ENCODE peak calls at places on chromosomes 16 and 17, in six cellular contexts. One of them, this sample, is unnamed. For H3K9me3 and H3K4me1, the result is how much of the 10 kb centered on the place peaks cover.

GRCh38 chr17:58082870-58083490 is at the start of gene DYNLL2:
- DNase-seq in Peyer's patch: peak
- DNase-seq in tibial nerve: peak
- DNase-seq in right lobe of liver: peak
- DNase-seq in CD8-positive, alpha-beta memory T cell: peak
- DNase-seq in cardiac muscle cell: peak
- DNase-seq in this sample: peak

GRCh38 chr16:11792404-11793260 is 4.4 kb downstream of the ZC3H7A start:
- DNase-seq in Peyer's patch: no peak
- DNase-seq in tibial nerve: no peak
- DNase-seq in right lobe of liver: no peak
- DNase-seq in CD8-positive, alpha-beta memory T cell: no peak
- DNase-seq in cardiac muscle cell: peak
- DNase-seq in this sample: no peak

GRCh38 chr16:8655184-8655717 is 19.2 kb upstream of the ABAT start:
- DNase-seq in Peyer's patch: no peak
- DNase-seq in tibial nerve: no peak
- DNase-seq in right lobe of liver: no peak
- DNase-seq in CD8-positive, alpha-beta memory T cell: no peak
- DNase-seq in cardiac muscle cell: peak
- DNase-seq in this sample: no peak

GRCh38 chr17:82296511-82297279 is 20.7 kb downstream of the CD7 start:
- DNase-seq in Peyer's patch: no peak
- DNase-seq in tibial nerve: no peak
- DNase-seq in right lobe of liver: no peak
- DNase-seq in CD8-positive, alpha-beta memory T cell: no peak
- DNase-seq in cardiac muscle cell: no peak
- DNase-seq in this sample: no peak

GRCh38 chr16:27315333-27316037 is 1.7 kb downstream of the IL4R start:
- DNase-seq in Peyer's patch: peak
- DNase-seq in tibial nerve: no peak
- DNase-seq in right lobe of liver: peak
- DNase-seq in CD8-positive, alpha-beta memory T cell: peak
- DNase-seq in cardiac muscle cell: peak
- DNase-seq in this sample: peak

GRCh38 chr17:49403514-49404289 is 11.0 kb downstream of the PHB1 start:
- DNase-seq in Peyer's patch: peak
- DNase-seq in tibial nerve: no peak
- DNase-seq in right lobe of liver: no peak
- DNase-seq in CD8-positive, alpha-beta memory T cell: no peak
- DNase-seq in cardiac muscle cell: no peak
- DNase-seq in this sample: peak

GRCh38 chr16:87819983-87820382 is 49.3 kb downstream of the SLC7A5 start:
- DNase-seq in Peyer's patch: no peak
- DNase-seq in tibial nerve: no peak
- DNase-seq in right lobe of liver: peak
- DNase-seq in CD8-positive, alpha-beta memory T cell: no peak
- DNase-seq in cardiac muscle cell: no peak
- DNase-seq in this sample: peak

GRCh38 chr17:45368661-45369060 is 51.8 kb upstream of the MAP3K14 start:
- DNase-seq in Peyer's patch: no peak
- DNase-seq in tibial nerve: no peak
- DNase-seq in right lobe of liver: no peak
- DNase-seq in CD8-positive, alpha-beta memory T cell: no peak
- DNase-seq in cardiac muscle cell: no peak
- DNase-seq in this sample: no peak

GRCh38 chr17:66215529-66215911 is 13.7 kb downstream of the APOH start:
- DNase-seq in Peyer's patch: no peak
- DNase-seq in tibial nerve: no peak
- DNase-seq in right lobe of liver: no peak
- DNase-seq in CD8-positive, alpha-beta memory T cell: no peak
- DNase-seq in cardiac muscle cell: no peak
- DNase-seq in this sample: no peak

GRCh38 chr17:65576939-65577338 is 15.5 kb upstream of the AXIN2 start:
- DNase-seq in Peyer's patch: no peak
- DNase-seq in tibial nerve: no peak
- DNase-seq in right lobe of liver: no peak
- DNase-seq in CD8-positive, alpha-beta memory T cell: no peak
- DNase-seq in cardiac muscle cell: no peak
- DNase-seq in this sample: no peak

GRCh38 chr16:83954577-83955016 is 1.6 kb downstream of the OSGIN1 start:
- DNase-seq in Peyer's patch: no peak
- DNase-seq in tibial nerve: peak
- DNase-seq in right lobe of liver: peak
- DNase-seq in CD8-positive, alpha-beta memory T cell: no peak
- DNase-seq in cardiac muscle cell: no peak
- DNase-seq in this sample: no peak

GRCh38 chr17:79203016-79203415 is 128.4 kb downstream of the ENGASE start:
- DNase-seq in Peyer's patch: no peak
- DNase-seq in tibial nerve: no peak
- DNase-seq in right lobe of liver: no peak
- DNase-seq in CD8-positive, alpha-beta memory T cell: no peak
- DNase-seq in cardiac muscle cell: no peak
- DNase-seq in this sample: no peak

GRCh38 chr16:70687671-70688265 is 1.9 kb upstream of the MTSS2 start:
- DNase-seq in Peyer's patch: no peak
- DNase-seq in tibial nerve: no peak
- DNase-seq in right lobe of liver: no peak
- DNase-seq in CD8-positive, alpha-beta memory T cell: no peak
- DNase-seq in cardiac muscle cell: no peak
- DNase-seq in this sample: no peak

GRCh38 chr17:73351764-73352163 is 40.0 kb upstream of the CDC42EP4 start:
- DNase-seq in Peyer's patch: no peak
- DNase-seq in tibial nerve: no peak
- DNase-seq in right lobe of liver: no peak
- DNase-seq in CD8-positive, alpha-beta memory T cell: no peak
- DNase-seq in cardiac muscle cell: no peak
- DNase-seq in this sample: no peak

GRCh38 chr17:62666801-62667591 is 39.5 kb downstream of the MRC2 start:
- DNase-seq in Peyer's patch: no peak
- DNase-seq in tibial nerve: no peak
- DNase-seq in right lobe of liver: no peak
- DNase-seq in CD8-positive, alpha-beta memory T cell: no peak
- DNase-seq in cardiac muscle cell: no peak
- DNase-seq in this sample: peak

GRCh38 chr17:59825533-59826316 is 67.0 kb downstream of the TUBD1 start:
- DNase-seq in Peyer's patch: no peak
- DNase-seq in tibial nerve: no peak
- DNase-seq in right lobe of liver: no peak
- DNase-seq in CD8-positive, alpha-beta memory T cell: no peak
- DNase-seq in cardiac muscle cell: no peak
- DNase-seq in this sample: no peak

GRCh38 chr17:61408151-61409041 is 8.8 kb downstream of the TBX2 start:
- DNase-seq in Peyer's patch: no peak
- DNase-seq in tibial nerve: peak
- DNase-seq in right lobe of liver: peak
- DNase-seq in CD8-positive, alpha-beta memory T cell: peak
- DNase-seq in cardiac muscle cell: no peak
- DNase-seq in this sample: peak

GRCh38 chr16:57030346-57030902 is 41.1 kb downstream of the NLRC5 start:
- DNase-seq in Peyer's patch: no peak
- DNase-seq in tibial nerve: no peak
- DNase-seq in right lobe of liver: no peak
- DNase-seq in CD8-positive, alpha-beta memory T cell: no peak
- DNase-seq in cardiac muscle cell: no peak
- DNase-seq in this sample: no peak

GRCh38 chr16:47043200-47043599 is 69.7 kb upstream of the DNAJA2 start:
- DNase-seq in Peyer's patch: no peak
- DNase-seq in tibial nerve: no peak
- DNase-seq in right lobe of liver: no peak
- DNase-seq in CD8-positive, alpha-beta memory T cell: no peak
- DNase-seq in cardiac muscle cell: no peak
- DNase-seq in this sample: no peak

GRCh38 chr16:84741351-84741791 is 41.6 kb downstream of the USP10 start:
- DNase-seq in Peyer's patch: no peak
- DNase-seq in tibial nerve: no peak
- DNase-seq in right lobe of liver: no peak
- DNase-seq in CD8-positive, alpha-beta memory T cell: no peak
- DNase-seq in cardiac muscle cell: no peak
- DNase-seq in this sample: no peak

GRCh38 chr17:62093188-62094155 is 28.4 kb upstream of the MED13 start:
- DNase-seq in Peyer's patch: no peak
- DNase-seq in tibial nerve: no peak
- DNase-seq in right lobe of liver: peak
- DNase-seq in CD8-positive, alpha-beta memory T cell: no peak
- DNase-seq in cardiac muscle cell: no peak
- DNase-seq in this sample: peak

GRCh38 chr17:38613981-38614779 is 8.4 kb upstream of the SRCIN1 start:
- DNase-seq in Peyer's patch: no peak
- DNase-seq in tibial nerve: no peak
- DNase-seq in right lobe of liver: peak
- DNase-seq in CD8-positive, alpha-beta memory T cell: no peak
- DNase-seq in cardiac muscle cell: no peak
- DNase-seq in this sample: no peak

GRCh38 chr16:19136549-19137196 is 22.9 kb downstream of the ITPRIPL2 start:
- DNase-seq in Peyer's patch: no peak
- DNase-seq in tibial nerve: no peak
- DNase-seq in right lobe of liver: no peak
- DNase-seq in CD8-positive, alpha-beta memory T cell: no peak
- DNase-seq in cardiac muscle cell: no peak
- DNase-seq in this sample: no peak

DNA sequence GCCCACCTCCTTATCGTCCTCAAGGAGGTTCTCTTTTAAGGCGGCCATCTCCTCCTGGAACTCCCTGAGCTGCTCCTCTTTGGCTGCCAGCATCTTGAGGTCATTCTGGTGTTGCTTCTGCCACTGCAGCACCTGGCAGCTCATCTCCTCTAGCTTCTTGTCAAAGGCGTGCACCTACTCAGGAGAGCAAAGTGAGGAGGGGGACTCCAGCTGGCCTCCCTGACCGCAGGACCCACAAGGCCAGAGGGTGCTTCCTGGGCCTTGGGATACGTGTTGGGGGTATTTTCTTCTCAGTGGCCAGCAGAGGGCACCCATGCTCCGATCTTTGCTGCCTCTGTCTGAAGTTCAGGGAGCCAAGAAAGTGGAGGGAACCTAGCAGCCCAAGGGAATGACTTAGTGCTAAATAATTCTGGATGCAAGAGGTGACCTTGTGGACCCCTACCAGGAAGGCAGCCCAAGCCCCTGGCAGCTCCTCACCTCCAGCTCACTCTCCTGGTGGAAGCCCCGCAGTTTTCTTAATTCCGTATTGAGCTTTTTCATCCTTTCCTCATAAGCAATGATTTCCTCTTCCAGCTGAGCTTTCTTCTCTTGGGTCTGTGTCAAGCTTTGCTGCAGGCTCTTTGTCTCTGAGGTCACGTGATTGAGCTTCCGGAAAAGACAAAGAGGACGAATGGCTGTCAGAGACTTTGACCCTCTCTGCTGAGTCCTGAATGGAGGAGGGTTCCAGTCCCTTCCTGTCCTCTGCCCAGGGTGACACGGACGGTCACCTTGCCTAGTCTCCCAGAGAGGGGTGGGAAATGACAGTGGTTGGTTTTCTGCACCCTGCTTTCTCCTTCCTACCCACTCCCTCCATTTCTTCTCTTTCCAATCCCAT is 31.4 kb downstream of the DHX38 start:
- DNase-seq in Peyer's patch: peak
- DNase-seq in tibial nerve: no peak
- DNase-seq in right lobe of liver: peak
- DNase-seq in CD8-positive, alpha-beta memory T cell: peak
- DNase-seq in cardiac muscle cell: peak
- DNase-seq in this sample: no peak
- H3K27ac ChIP-seq in Peyer's patch: peak
- H3K27ac ChIP-seq in tibial nerve: peak
- H3K27ac ChIP-seq in right lobe of liver: no peak
- H3K27ac ChIP-seq in CD8-positive, alpha-beta memory T cell: no peak
- H3K27ac ChIP-seq in cardiac muscle cell: no peak
- H3K27ac ChIP-seq in this sample: no peak

DNA sequence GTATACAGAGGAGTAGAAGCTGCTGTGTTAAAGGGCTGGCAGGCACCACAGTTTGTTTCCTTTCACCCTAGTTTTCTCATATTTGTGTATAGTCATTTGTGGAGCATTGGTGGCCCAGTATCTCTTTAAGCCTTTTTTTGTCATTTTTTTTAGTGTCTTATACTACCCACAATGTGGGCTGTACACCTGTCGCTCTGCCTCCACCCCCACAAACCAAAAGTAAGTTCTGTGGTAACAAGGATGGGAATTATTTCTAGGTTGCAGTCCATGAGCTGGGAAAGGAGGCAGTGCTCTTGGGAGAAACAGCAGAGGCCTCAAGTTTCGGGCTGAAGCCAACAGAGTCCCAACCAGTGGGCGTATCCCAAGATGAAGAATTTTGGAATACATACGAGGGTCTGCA is 6.2 kb downstream of the ZNF75A start:
- DNase-seq in Peyer's patch: no peak
- DNase-seq in tibial nerve: no peak
- DNase-seq in right lobe of liver: no peak
- DNase-seq in CD8-positive, alpha-beta memory T cell: no peak
- DNase-seq in cardiac muscle cell: no peak
- DNase-seq in this sample: no peak
- H3K9me3 ChIP-seq in Peyer's patch: under half
- H3K9me3 ChIP-seq in tibial nerve: half or more
- H3K9me3 ChIP-seq in right lobe of liver: under half
- H3K9me3 ChIP-seq in CD8-positive, alpha-beta memory T cell: half or more
- H3K9me3 ChIP-seq in cardiac muscle cell: under half
- H3K9me3 ChIP-seq in this sample: under half

DNA sequence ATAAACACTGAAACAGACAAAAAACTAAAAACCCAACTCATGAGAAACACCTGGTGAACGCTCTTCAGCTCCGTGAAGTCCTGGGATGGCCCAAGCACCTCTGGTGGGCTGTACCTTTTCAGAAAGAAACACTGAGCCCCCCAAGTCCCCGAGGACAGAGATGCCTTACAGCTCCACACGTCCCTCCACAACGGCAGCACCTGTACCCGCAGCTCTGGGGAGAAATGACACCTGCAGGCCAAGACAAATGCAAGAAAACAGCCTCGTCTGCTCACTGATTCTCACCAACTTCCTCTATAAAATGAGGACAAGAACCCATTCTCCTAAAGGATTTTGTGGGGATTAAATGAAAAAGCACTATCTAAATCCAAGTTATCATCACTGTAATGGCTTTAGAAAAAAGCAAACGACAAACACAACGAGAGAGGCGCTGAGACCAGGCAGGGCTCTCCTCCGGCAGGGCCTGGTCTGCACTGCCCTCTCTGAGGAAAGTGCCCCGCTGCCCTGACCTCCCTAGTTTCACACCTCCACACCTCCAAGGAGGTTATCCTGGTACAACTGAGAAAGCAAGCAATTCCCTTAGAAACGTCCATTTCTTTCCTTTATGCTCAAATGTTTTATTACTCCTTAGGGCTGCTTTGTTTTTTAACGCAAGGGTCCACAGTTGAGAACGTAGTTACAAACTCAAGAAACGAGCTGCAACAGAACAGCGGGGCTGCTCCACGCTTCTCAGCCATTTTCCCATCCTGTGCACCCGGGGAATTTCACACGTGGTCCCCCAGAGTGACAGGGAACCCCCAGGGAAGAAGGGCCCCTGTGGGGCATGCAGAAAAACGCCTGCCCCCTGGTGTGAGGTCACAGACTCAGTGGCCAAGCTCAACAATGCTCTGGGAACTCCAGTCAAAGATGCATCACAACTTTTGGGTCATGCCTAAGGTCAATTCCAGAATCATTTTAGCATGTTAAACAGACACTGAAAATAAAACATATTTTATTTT is 115.0 kb downstream of the ZNF778 start:
- DNase-seq in Peyer's patch: no peak
- DNase-seq in tibial nerve: no peak
- DNase-seq in right lobe of liver: no peak
- DNase-seq in CD8-positive, alpha-beta memory T cell: peak
- DNase-seq in cardiac muscle cell: no peak
- DNase-seq in this sample: peak
- H3K4me1 ChIP-seq in Peyer's patch: under half
- H3K4me1 ChIP-seq in tibial nerve: under half
- H3K4me1 ChIP-seq in right lobe of liver: under half
- H3K4me1 ChIP-seq in CD8-positive, alpha-beta memory T cell: half or more
- H3K4me1 ChIP-seq in cardiac muscle cell: under half
- H3K4me1 ChIP-seq in this sample: under half

GRCh38 chr16:17930280-17930679 is 406.3 kb downstream of the NPIPA8 start:
- DNase-seq in Peyer's patch: no peak
- DNase-seq in tibial nerve: no peak
- DNase-seq in right lobe of liver: no peak
- DNase-seq in CD8-positive, alpha-beta memory T cell: no peak
- DNase-seq in cardiac muscle cell: no peak
- DNase-seq in this sample: no peak
- H3K27ac ChIP-seq in Peyer's patch: no peak
- H3K27ac ChIP-seq in tibial nerve: no peak
- H3K27ac ChIP-seq in right lobe of liver: no peak
- H3K27ac ChIP-seq in CD8-positive, alpha-beta memory T cell: no peak
- H3K27ac ChIP-seq in cardiac muscle cell: no peak
- H3K27ac ChIP-seq in this sample: no peak

This sample was measured in RWPE2.